ENCODE peak calls at places on chromosomes 12 and 14, in ten cellular contexts. R is WTC11, L is left ventricle myocardium inferior, E is psoas muscle, J is GM23338, S is pancreas, I is thyroid gland, O is GM10248, V is endothelial cell, H is choroid plexus epithelial cell. N is an unnamed sample.

GRCh38 chr14:100885196-100886030 is 18.1 kb downstream of the RTL1 start:
- DNase-seq in R (no peak), L (peak; percentile 10), E (no peak), J (no peak), S (no peak), I (no peak), O (no peak), V (no peak), H (peak; percentile 23), N (no peak)

GRCh38 chr12:108690191-108690518 is 41.2 kb downstream of the CORO1C start:
- DNase-seq in R (no peak), L (no peak), E (no peak), J (no peak), S (no peak), I (no peak), O (no peak), V (no peak), H (no peak), N (no peak)

GRCh38 chr12:39427360-39427808 is 15.5 kb downstream of the KIF21A start:
- DNase-seq in R (no peak), L (no peak), E (no peak), J (no peak), S (no peak), I (no peak), O (no peak), V (no peak), H (no peak), N (no peak)

GRCh38 chr14:99838555-99839193 is 45.5 kb downstream of the EML1 start:
- DNase-seq in R (peak; percentile 58), L (no peak), E (no peak), J (peak; percentile 94), S (no peak), I (no peak), O (no peak), V (peak; percentile 9), H (peak; percentile 74), N (no peak)

GRCh38 chr12:66929121-66929520 is 250.2 kb upstream of the GRIP1 start:
- DNase-seq in R (no peak), L (no peak), E (no peak), J (no peak), S (no peak), I (no peak), O (no peak), V (no peak), H (no peak), N (no peak)

GRCh38 chr12:102959391-102959790 is 1.9 kb downstream of the ASCL1 start:
- DNase-seq in R (no peak), L (no peak), E (no peak), J (no peak), S (no peak), I (no peak), O (no peak), V (no peak), H (no peak), N (no peak)

GRCh38 chr12:11565752-11566151 is 83.7 kb upstream of the ETV6 start:
- DNase-seq in R (no peak), L (no peak), E (no peak), J (no peak), S (no peak), I (no peak), O (no peak), V (no peak), H (no peak), N (no peak)

GRCh38 chr12:8829128-8829524 is 6.7 kb downstream of the A2ML1 start:
- DNase-seq in R (no peak), L (no peak), E (no peak), J (no peak), S (no peak), I (no peak), O (no peak), V (no peak), H (no peak), N (no peak)

GRCh38 chr14:101889898-101890297 is 74.5 kb upstream of the DYNC1H1 start:
- DNase-seq in R (no peak), L (no peak), E (no peak), J (no peak), S (no peak), I (no peak), O (no peak), V (no peak), H (peak; percentile 54), N (no peak)

GRCh38 chr14:67644428-67644827 is 24.7 kb downstream of the ARG2 start:
- DNase-seq in R (no peak), L (no peak), E (no peak), J (no peak), S (no peak), I (no peak), O (no peak), V (no peak), H (peak; percentile 67), N (no peak)

DNA sequence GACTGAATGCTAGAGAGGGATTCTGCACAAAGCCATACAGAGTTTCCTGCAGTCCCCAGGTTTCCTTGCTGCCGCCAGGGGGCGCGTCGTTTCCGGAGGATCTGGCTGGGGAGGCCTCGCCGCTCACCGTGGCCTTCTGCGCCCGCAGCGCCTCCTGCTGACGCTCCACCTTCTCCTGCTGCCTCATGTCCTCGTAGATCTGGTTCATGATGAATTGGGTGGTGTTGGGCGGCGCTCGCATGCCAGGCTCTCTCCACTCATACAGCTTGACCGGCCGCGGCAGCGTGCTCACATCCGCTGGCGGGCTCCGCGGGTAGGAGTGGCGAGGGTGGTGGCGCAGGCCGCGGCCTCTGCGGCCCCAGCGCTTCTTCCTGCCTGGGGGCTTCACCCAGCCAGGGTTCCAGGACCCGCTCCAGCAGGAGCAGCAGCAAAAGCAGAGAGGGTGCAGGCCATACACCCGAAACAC is 987 bp downstream of the CCER1 start:
- DNase-seq in R (peak; percentile 92), L (no peak), E (peak; percentile 16), J (peak; percentile 91), S (peak; percentile 23), I (no peak), O (no peak), V (no peak), H (no peak), N (no peak)
- TF ChIP-seq CTCF in R (peak; percentile 96), L (peak; percentile 36), E (no peak), J (peak; percentile 99), S (no peak), I (peak; percentile 29), O (peak; percentile 17), V (peak; percentile 46), H (peak; percentile 35), N (peak; percentile 48)

GRCh38 chr14:79275367-79275655 is 936.0 kb downstream of the DIO2 start:
- DNase-seq in R (no peak), L (no peak), E (no peak), J (no peak), S (no peak), I (no peak), O (no peak), V (no peak), H (no peak), N (no peak)

GRCh38 chr14:79278286-79278797 is 933.0 kb downstream of the DIO2 start:
- DNase-seq in R (peak; percentile 10), L (no peak), E (no peak), J (no peak), S (peak; percentile 29), I (no peak), O (no peak), V (peak; percentile 5), H (no peak), N (no peak)

GRCh38 chr14:79278798-79279644 is 932.3 kb downstream of the DIO2 start:
- DNase-seq in R (peak; percentile 85), L (peak; percentile 48), E (peak; percentile 47), J (peak; percentile 93), S (peak; percentile 93), I (peak; percentile 86), O (no peak), V (peak; percentile 80), H (peak; percentile 93), N (no peak)

GRCh38 chr14:79271122-79271521 is 940.2 kb downstream of the DIO2 start:
- DNase-seq in R (no peak), L (no peak), E (no peak), J (no peak), S (no peak), I (no peak), O (no peak), V (no peak), H (no peak), N (no peak)

DNA sequence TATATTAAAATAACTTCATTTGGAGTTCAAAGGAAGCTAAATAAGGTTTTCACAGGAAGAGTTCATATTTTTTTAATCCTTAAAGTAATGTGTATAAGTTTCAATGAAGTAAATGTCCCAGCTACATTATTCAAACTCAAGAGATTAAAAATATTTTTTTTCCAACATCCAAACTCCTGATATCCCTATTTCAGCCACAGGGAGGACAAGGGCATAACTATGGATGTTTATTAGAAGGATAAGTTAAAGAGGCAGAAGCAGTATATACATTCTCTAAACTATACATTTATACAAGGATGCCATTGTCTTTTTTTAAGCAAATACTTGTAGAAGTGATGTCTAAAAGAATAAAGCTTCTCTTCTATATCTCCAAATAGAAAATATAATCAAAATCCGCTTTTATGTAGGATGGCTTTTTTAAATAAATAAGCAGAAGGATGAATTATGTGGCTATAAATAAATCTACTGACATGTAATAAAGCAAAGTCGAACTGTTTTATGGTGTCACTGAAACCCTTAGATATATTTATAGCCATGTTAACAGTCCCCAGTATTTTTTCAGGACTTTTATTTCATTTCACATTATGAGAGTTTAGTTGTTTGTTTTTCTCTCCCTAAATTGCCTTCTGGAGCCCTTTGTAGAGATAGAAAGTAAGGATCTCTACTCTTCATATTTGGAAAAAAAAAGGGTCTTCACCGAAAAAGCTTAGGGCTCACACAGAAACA is 936.5 kb downstream of the DIO2 start:
- DNase-seq in R (no peak), L (no peak), E (no peak), J (no peak), S (no peak), I (no peak), O (no peak), V (no peak), H (no peak), N (no peak)
- TF ChIP-seq CTCF in R (no peak), L (no peak), E (no peak), J (no peak), S (no peak), I (no peak), O (no peak), V (no peak), H (peak; percentile 46), N (no peak)

DNA sequence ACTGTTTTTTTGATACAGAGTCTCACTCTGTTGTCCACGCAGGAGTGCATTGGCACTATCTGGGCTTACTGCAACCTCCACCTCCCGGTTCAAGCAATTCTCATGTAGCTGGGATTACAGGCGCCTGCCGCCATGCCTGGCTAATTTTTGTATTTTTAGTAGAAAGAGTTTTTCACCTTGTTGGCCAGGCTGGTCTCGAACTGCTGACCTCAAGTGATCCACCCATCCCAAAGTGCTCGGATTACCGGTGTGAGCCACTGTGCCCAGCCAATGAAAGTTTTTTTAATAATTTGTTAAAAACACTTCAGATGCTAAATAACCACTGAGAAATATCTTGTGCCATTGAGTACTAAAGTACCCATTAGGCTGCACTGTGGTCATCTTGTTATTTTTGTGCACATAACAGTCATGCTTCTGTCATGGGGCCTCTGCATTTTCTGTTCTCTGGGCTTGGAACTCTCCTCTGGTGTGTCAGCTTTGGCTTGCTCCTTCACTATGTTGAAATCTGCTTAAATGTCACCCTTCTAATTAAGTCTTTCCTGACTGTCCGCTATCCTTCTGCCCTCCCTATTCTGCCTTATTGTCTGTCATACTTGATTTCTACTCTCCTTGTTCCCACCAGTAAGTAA is 105.1 kb downstream of the KTN1 start:
- DNase-seq in R (no peak), L (no peak), E (no peak), J (no peak), S (no peak), I (peak; percentile 57), O (no peak), V (no peak), H (no peak), N (no peak)
- TF ChIP-seq CTCF in R (no peak), L (no peak), E (no peak), J (no peak), S (no peak), I (no peak), O (no peak), V (no peak), H (no peak), N (no peak)

GRCh38 chr14:96903444-96904023 is 106.4 kb downstream of the VRK1 start:
- DNase-seq in R (no peak), L (no peak), E (no peak), J (no peak), S (no peak), I (no peak), O (no peak), V (no peak), H (no peak), N (no peak)
- TF ChIP-seq CTCF in R (no peak), L (no peak), E (no peak), J (no peak), S (no peak), I (no peak), O (no peak), V (no peak), H (no peak), N (no peak)